ENCODE peak calls at places on chromosomes 4 and X, in eight cellular contexts. G is GM23338, S is ascending aorta, A is stomach, T is A673, Q is Peyer's patch, I is suprapubic skin, R is transverse colon. F is an unnamed sample.

GRCh38 chr4:186144596-186145569 is 40.4 kb downstream of the FAM149A start:
- DNase-seq in G (peak; percentile 91), S (no peak), T (peak; percentile 40), I (peak; percentile 82), R (peak; percentile 55), Q (no peak), A (peak; percentile 56), F (peak; percentile 32)

GRCh38 chr4:113957961-113958360 is 21.5 kb downstream of the ARSJ start:
- DNase-seq in I (no peak), A (no peak), G (peak; percentile 7), R (no peak), Q (no peak), S (no peak), T (peak; percentile 37), F (no peak)

GRCh38 chr4:184911310-184911709 is 85.5 kb upstream of the ACSL1 start:
- DNase-seq in R (peak; percentile 25), G (no peak), A (peak; percentile 38), I (no peak), Q (no peak), S (no peak), T (peak; percentile 26), F (peak; percentile 85)

GRCh38 chr4:144104509-144105130 is 35.9 kb downstream of the GYPA start:
- DNase-seq in I (no peak), Q (no peak), A (no peak), S (no peak), R (no peak), G (no peak), T (no peak), F (no peak)

GRCh38 chr4:41757521-41758156 is 9.1 kb upstream of the PHOX2B start:
- DNase-seq in I (no peak), A (no peak), T (peak; percentile 58), Q (no peak), S (no peak), G (peak; percentile 40), R (no peak), F (no peak)

GRCh38 chr4:6183740-6184139 is 16.6 kb downstream of the JAKMIP1 start:
- DNase-seq in R (no peak), S (no peak), A (no peak), G (no peak), Q (no peak), I (no peak), T (no peak), F (no peak)

GRCh38 chrX:129773649-129774458 is 5.9 kb upstream of the SASH3 start:
- DNase-seq in S (no peak), G (no peak), I (no peak), Q (no peak), A (no peak), T (no peak), R (no peak), F (no peak)

GRCh38 chr4:75696036-75696435 is 22.8 kb upstream of the G3BP2 start:
- DNase-seq in G (no peak), S (no peak), A (no peak), R (peak; percentile 60), Q (no peak), I (no peak), T (no peak), F (no peak)

GRCh38 chr4:26388671-26389070 is 67.9 kb downstream of the RBPJ start:
- DNase-seq in R (no peak), G (no peak), T (no peak), S (no peak), A (no peak), I (no peak), Q (no peak), F (no peak)

GRCh38 chrX:39948564-39948963 is 149.2 kb downstream of the BCOR start:
- DNase-seq in I (no peak), S (no peak), R (no peak), G (no peak), Q (no peak), T (no peak), A (no peak), F (no peak)

GRCh38 chrX:13092455-13092941 is 48.1 kb upstream of the FAM9C start:
- DNase-seq in T (no peak), S (peak; percentile 26), Q (peak; percentile 78), G (no peak), I (no peak), R (peak; percentile 75), A (peak; percentile 48), F (no peak)

GRCh38 chrX:13094374-13094773 is 50.0 kb upstream of the FAM9C start:
- DNase-seq in I (no peak), T (no peak), S (no peak), A (no peak), Q (no peak), R (no peak), G (no peak), F (no peak)

GRCh38 chrX:13091111-13091765 is 46.8 kb upstream of the FAM9C start:
- DNase-seq in T (no peak), A (no peak), I (no peak), Q (peak; percentile 37), G (no peak), R (no peak), S (no peak), F (no peak)

GRCh38 chrX:13093489-13094140 is 49.2 kb upstream of the FAM9C start:
- DNase-seq in G (no peak), I (no peak), R (no peak), T (no peak), Q (no peak), S (no peak), A (no peak), F (no peak)

GRCh38 chrX:13094780-13095425 is 50.5 kb upstream of the FAM9C start:
- DNase-seq in Q (no peak), T (no peak), R (no peak), G (no peak), A (no peak), S (no peak), I (no peak), F (no peak)
- H3K27ac ChIP-seq in Q (peak overlapping the region; percentile 48), T (no peak overlapping the region), R (peak overlapping the region; percentile 25), G (no peak overlapping the region), A (no peak overlapping the region), S (peak overlapping the region; percentile 58), I (peak overlapping the region; percentile 10), F (no peak overlapping the region)

DNA sequence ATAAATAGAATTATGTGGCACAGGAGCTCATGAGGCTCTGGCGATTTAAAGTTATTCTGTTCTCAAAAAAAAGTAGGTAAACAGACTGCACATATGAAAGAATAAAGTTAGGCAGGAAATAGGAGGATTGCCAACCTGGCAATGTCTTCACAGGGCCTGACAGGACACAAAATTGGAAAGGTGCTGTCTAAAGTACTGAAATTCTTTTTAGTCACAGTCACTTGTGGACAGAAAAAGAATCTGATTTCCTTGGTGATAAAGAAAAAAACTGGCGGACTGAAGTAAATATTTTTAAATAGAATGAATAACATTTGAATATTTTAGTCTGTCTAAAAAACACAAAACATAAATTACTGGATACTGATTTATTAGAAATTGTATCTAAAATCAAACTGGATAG is 124.4 kb downstream of the VEGFC start:
- DNase-seq in T (no peak), G (no peak), S (no peak), I (no peak), Q (no peak), A (no peak), R (no peak), F (no peak)
- H3K27ac ChIP-seq in T (no peak overlapping the region), G (no peak overlapping the region), S (no peak overlapping the region), I (no peak overlapping the region), Q (no peak overlapping the region), A (no peak overlapping the region), R (no peak overlapping the region), F (no peak overlapping the region)

DNA sequence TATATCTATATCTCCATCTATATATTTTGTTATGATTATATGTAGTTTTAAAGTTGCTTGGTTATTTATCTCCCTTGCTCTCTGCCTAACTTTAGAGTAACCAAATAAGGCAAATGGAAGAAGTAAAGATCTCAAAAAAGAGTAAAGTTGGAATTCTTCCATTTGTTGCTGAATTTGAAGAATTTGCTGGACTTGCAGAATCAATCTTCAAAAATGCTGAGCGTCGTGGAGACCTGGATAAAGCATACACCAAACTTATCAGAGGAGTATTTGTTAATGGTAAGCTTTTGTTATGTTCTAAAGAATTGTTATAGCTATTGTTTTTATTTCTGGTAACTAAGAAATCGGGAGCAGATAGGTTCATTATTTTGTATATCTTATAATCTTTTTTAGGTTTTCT is 43.2 kb downstream of the EXOC1 start:
- DNase-seq in G (no peak), A (no peak), Q (no peak), R (no peak), I (no peak), T (no peak), S (no peak), F (no peak)
- H3K27ac ChIP-seq in G (no peak overlapping the region), A (no peak overlapping the region), Q (no peak overlapping the region), R (no peak overlapping the region), I (no peak overlapping the region), T (no peak overlapping the region), S (no peak overlapping the region), F (no peak overlapping the region)

GRCh38 chr4:30868257-30868656 is 148.1 kb downstream of the PCDH7 start:
- DNase-seq in A (no peak), I (no peak), S (no peak), Q (no peak), G (no peak), T (no peak), R (no peak), F (no peak)
- H3K27ac ChIP-seq in A (no peak overlapping the region), I (no peak overlapping the region), S (peak overlapping the region; percentile 81), Q (no peak overlapping the region), G (no peak overlapping the region), T (no peak overlapping the region), R (peak overlapping the region; percentile 53), F (peak overlapping the region; percentile 60)

GRCh38 chr4:168070903-168071302 is 21.4 kb upstream of the ANXA10 start:
- DNase-seq in I (no peak), S (no peak), T (no peak), A (no peak), R (no peak), Q (no peak), G (no peak), F (no peak)
- H3K27ac ChIP-seq in I (no peak overlapping the region), S (no peak overlapping the region), T (no peak overlapping the region), A (no peak overlapping the region), R (no peak overlapping the region), Q (no peak overlapping the region), G (no peak overlapping the region), F (no peak overlapping the region)

DNA sequence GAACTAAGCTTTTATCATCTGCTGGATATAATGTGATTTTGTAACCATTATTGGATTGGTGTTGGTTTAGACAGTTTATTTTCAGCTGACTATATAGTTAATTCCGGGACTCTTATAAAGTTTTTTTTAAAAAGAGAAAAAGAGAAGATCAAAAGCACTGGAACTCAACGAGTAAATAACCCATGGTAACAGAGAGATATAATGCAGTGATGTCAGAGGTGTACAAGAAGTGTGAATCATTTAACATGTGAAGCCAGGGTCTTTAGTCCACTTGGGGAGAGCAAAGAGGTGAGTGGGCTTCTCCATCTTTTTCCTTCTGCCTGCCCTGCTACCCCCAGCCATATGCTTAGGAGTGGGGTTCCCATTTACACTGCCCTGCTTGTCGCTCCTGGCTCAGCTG is 3.2 kb downstream of the TMEM165 start:
- DNase-seq in A (no peak), Q (no peak), R (no peak), I (no peak), T (no peak), G (no peak), S (no peak), F (no peak)
- H3K27ac ChIP-seq in A (peak overlapping the region; percentile 95), Q (no peak overlapping the region), R (peak overlapping the region; percentile 100), I (no peak overlapping the region), T (no peak overlapping the region), G (no peak overlapping the region), S (peak overlapping the region; percentile 99), F (peak overlapping the region; percentile 96)